ENCODE peak calls at places on chromosome 11, in five cellular contexts. B is NCI-H2081; Y is CD4-positive, alpha-beta T cell; X is activated CD8-positive, alpha-beta memory T cell treated with anti-CD3 and anti-CD28 coated beads for 48 hours; L is H54. H is an unnamed sample.

GRCh38 chr11:116086426-116086825 is 582.2 kb upstream of the CADM1 start:
- DNase-seq in X (no peak), B (peak), Y (no peak), L (no peak), H (no peak)

GRCh38 chr11:120326845-120327281 is 1.8 kb downstream of the TLCD5 start:
- DNase-seq in B (no peak), X (no peak), Y (no peak), L (no peak), H (no peak)

GRCh38 chr11:70490208-70490607 is 91.9 kb downstream of the CTTN start:
- DNase-seq in L (no peak), B (no peak), Y (no peak), X (no peak), H (no peak)

GRCh38 chr11:13535819-13536218 is 40.0 kb upstream of the PTH start:
- DNase-seq in L (no peak), X (no peak), B (no peak), Y (no peak), H (peak)

GRCh38 chr11:125091247-125091876 is 20.1 kb downstream of the TMEM218 start:
- DNase-seq in X (no peak), Y (no peak), B (peak), L (peak), H (no peak)

GRCh38 chr11:44747836-44748235 is 21.1 kb downstream of the TSPAN18 start:
- DNase-seq in X (no peak), Y (no peak), L (no peak), B (no peak), H (no peak)

GRCh38 chr11:45665933-45666647 is 668 bp upstream of the CHST1 start:
- DNase-seq in X (no peak), B (no peak), L (peak), Y (no peak), H (no peak)

GRCh38 chr11:65053826-65054503 is 4.4 kb downstream of the NAALADL1 start:
- DNase-seq in Y (no peak), L (no peak), X (no peak), B (no peak), H (no peak)

GRCh38 chr11:131888230-131888826 is 517.9 kb downstream of the NTM start:
- DNase-seq in X (no peak), Y (no peak), L (no peak), B (peak), H (peak)

GRCh38 chr11:59865031-59865430 is 1.3 kb downstream of the TCN1 start:
- DNase-seq in X (no peak), Y (no peak), B (no peak), L (no peak), H (no peak)

GRCh38 chr11:75342966-75343870 is 8.2 kb downstream of the ARRB1 start:
- DNase-seq in B (no peak), L (no peak), Y (no peak), X (no peak), H (no peak)

GRCh38 chr11:60314607-60315321 is 12.3 kb upstream of the MS4A6E start:
- DNase-seq in B (no peak), Y (no peak), X (no peak), L (no peak), H (no peak)

GRCh38 chr11:10558288-10558687 is 10.2 kb downstream of the LYVE1 start:
- DNase-seq in B (no peak), Y (no peak), L (no peak), X (no peak), H (no peak)

GRCh38 chr11:75768909-75769771 is 562 bp downstream of the DGAT2 start:
- DNase-seq in B (no peak), L (no peak), X (no peak), Y (no peak), H (no peak)

GRCh38 chr11:108235192-108235591 is 12.3 kb downstream of the ATM start:
- DNase-seq in Y (no peak), B (no peak), X (no peak), L (no peak), H (no peak)

GRCh38 chr11:118605116-118605867 is 2.1 kb upstream of the PHLDB1 start:
- DNase-seq in L (no peak), Y (no peak), X (no peak), B (no peak), H (peak)

GRCh38 chr11:109677240-109677639 is 255.2 kb downstream of the C11orf87 start:
- DNase-seq in Y (no peak), X (no peak), L (no peak), B (no peak), H (no peak)

GRCh38 chr11:70500076-70500847 is 101.9 kb downstream of the CTTN start:
- DNase-seq in Y (no peak), B (no peak), X (no peak), L (no peak), H (no peak)

GRCh38 chr11:27397619-27398412 is 34.8 kb upstream of the CCDC34 start:
- DNase-seq in Y (no peak), B (no peak), X (no peak), L (no peak), H (no peak)

GRCh38 chr11:32448232-32448631 is 12.9 kb upstream of the WT1 start:
- DNase-seq in Y (no peak), L (no peak), X (no peak), B (peak), H (no peak)

GRCh38 chr11:122863704-122864326 is 18.7 kb upstream of the JHY start:
- DNase-seq in L (no peak), Y (peak), X (no peak), B (peak), H (no peak)

H was measured in SJSA1.